ENCODE peak calls at places on chromosomes 7 and 10, in eight cellular contexts. I is fibroblast of pulmonary artery, L is fibroblast of mammary gland, R is lower lobe of right lung, E is tibial artery, U is heart left ventricle, Q is AG04449, D is tibial nerve. G is an unnamed sample.

GRCh38 chr7:73423519-73424485 is 9.8 kb upstream of the FZD9 start:
- DNase-seq in I (no peak), L (no peak), R (no peak), E (no peak), U (no peak), Q (no peak), D (no peak), G (no peak)

GRCh38 chr7:16299853-16300252 is 121.5 kb downstream of the CRPPA start:
- DNase-seq in I (no peak), L (no peak), R (no peak), E (no peak), U (no peak), Q (no peak), D (no peak), G (peak)

GRCh38 chr7:55827577-55827976 is 35.0 kb downstream of the SEPTIN14 start:
- DNase-seq in I (no peak), L (no peak), R (no peak), E (no peak), U (no peak), Q (no peak), D (no peak), G (no peak)

GRCh38 chr10:106410331-106410730 is 754.2 kb downstream of the SORCS1 start:
- DNase-seq in I (no peak), L (peak), R (no peak), E (no peak), U (no peak), Q (no peak), D (no peak), G (no peak)

GRCh38 chr7:43669286-43670081 is 59.8 kb downstream of the COA1 start:
- DNase-seq in I (no peak), L (peak), R (no peak), E (no peak), U (no peak), Q (no peak), D (no peak), G (no peak)

GRCh38 chr10:102065561-102066420 is 642 bp downstream of the HPS6 start:
- DNase-seq in I (peak), L (no peak), R (peak), E (peak), U (peak), Q (no peak), D (no peak), G (no peak)

GRCh38 chr7:2037805-2038635 is 194.7 kb downstream of the MAD1L1 start:
- DNase-seq in I (peak), L (peak), R (peak), E (peak), U (peak), Q (no peak), D (no peak), G (no peak)

GRCh38 chr7:50530771-50531170 is 34.4 kb downstream of the DDC start:
- DNase-seq in I (no peak), L (no peak), R (no peak), E (no peak), U (no peak), Q (no peak), D (no peak), G (no peak)

GRCh38 chr10:51377070-51377931 is 303.0 kb downstream of the PRKG1 start:
- DNase-seq in I (no peak), L (no peak), R (no peak), E (no peak), U (no peak), Q (no peak), D (no peak), G (no peak)

GRCh38 chr7:114081606-114082425 is 163.0 kb upstream of the PPP1R3A start:
- DNase-seq in I (peak), L (peak), R (no peak), E (no peak), U (no peak), Q (peak), D (no peak), G (no peak)

GRCh38 chr7:143396625-143397556 is 11.8 kb downstream of the EPHA1 start:
- DNase-seq in I (no peak), L (no peak), R (peak), E (peak), U (peak), Q (no peak), D (no peak), G (no peak)

GRCh38 chr10:114346176-114347031 is 57.9 kb downstream of the AFAP1L2 start:
- DNase-seq in I (no peak), L (no peak), R (no peak), E (no peak), U (no peak), Q (no peak), D (no peak), G (no peak)

GRCh38 chr7:101201695-101202602 is 1.1 kb upstream of the MOGAT3 start:
- DNase-seq in I (no peak), L (no peak), R (no peak), E (no peak), U (no peak), Q (no peak), D (no peak), G (no peak)

GRCh38 chr7:44733708-44734481 is 14.8 kb upstream of the ZMIZ2 start:
- DNase-seq in I (peak), L (peak), R (no peak), E (no peak), U (no peak), Q (no peak), D (no peak), G (no peak)

GRCh38 chr7:68258569-68258968 is 1261.9 kb downstream of the TYW1 start:
- DNase-seq in I (no peak), L (no peak), R (no peak), E (no peak), U (no peak), Q (no peak), D (no peak), G (no peak)

GRCh38 chr10:60235001-60235400 is 154.7 kb downstream of the ANK3 start:
- DNase-seq in I (peak), L (peak), R (no peak), E (no peak), U (peak), Q (no peak), D (no peak), G (peak)

GRCh38 chr10:59606551-59606961 is 103.1 kb downstream of the SLC16A9 start:
- DNase-seq in I (peak), L (peak), R (no peak), E (no peak), U (no peak), Q (no peak), D (no peak), G (no peak)

GRCh38 chr7:128974241-128974934 is 36.7 kb downstream of the IRF5 start:
- DNase-seq in I (peak), L (peak), R (no peak), E (no peak), U (no peak), Q (no peak), D (no peak), G (no peak)

GRCh38 chr7:73703985-73704639 is 15.4 kb downstream of the STX1A start:
- DNase-seq in I (peak), L (peak), R (peak), E (no peak), U (peak), Q (no peak), D (peak), G (no peak)

GRCh38 chr7:158821173-158822021 is 7.9 kb downstream of the ESYT2 start:
- DNase-seq in I (peak), L (peak), R (no peak), E (no peak), U (no peak), Q (no peak), D (no peak), G (no peak)

GRCh38 chr7:30436518-30436917 is 42.1 kb downstream of the NOD1 start:
- DNase-seq in I (no peak), L (no peak), R (no peak), E (no peak), U (no peak), Q (no peak), D (no peak), G (no peak)

GRCh38 chr7:155804431-155804831 is 7.8 kb downstream of the SHH start:
- DNase-seq in I (no peak), L (no peak), R (no peak), E (no peak), U (no peak), Q (no peak), D (no peak), G (no peak)

GRCh38 chr7:36021367-36021766 is 131.7 kb upstream of the EEPD1 start:
- DNase-seq in I (peak), L (peak), R (no peak), E (no peak), U (no peak), Q (no peak), D (no peak), G (no peak)

GRCh38 chr7:2607122-2607912 is 24.5 kb upstream of the TTYH3 start:
- DNase-seq in I (peak), L (no peak), R (no peak), E (peak), U (peak), Q (no peak), D (no peak), G (no peak)

GRCh38 chr7:27714831-27715444 is 25.0 kb upstream of the TAX1BP1 start:
- DNase-seq in I (peak), L (peak), R (no peak), E (no peak), U (no peak), Q (no peak), D (no peak), G (no peak)

GRCh38 chr10:77398558-77398957 is 239.1 kb downstream of the KCNMA1 start:
- DNase-seq in I (no peak), L (no peak), R (no peak), E (no peak), U (no peak), Q (no peak), D (no peak), G (peak)

GRCh38 chr10:6033954-6034353 is 28.2 kb downstream of the IL2RA start:
- DNase-seq in I (no peak), L (peak), R (no peak), E (no peak), U (no peak), Q (no peak), D (no peak), G (no peak)

GRCh38 chr10:20228748-20229147 is 412.5 kb downstream of the PLXDC2 start:
- DNase-seq in I (no peak), L (no peak), R (no peak), E (no peak), U (no peak), Q (no peak), D (no peak), G (no peak)

GRCh38 chr7:158103378-158103777 is 484.2 kb downstream of the PTPRN2 start:
- DNase-seq in I (no peak), L (no peak), R (no peak), E (no peak), U (peak), Q (no peak), D (no peak), G (no peak)

GRCh38 chr7:158285383-158285770 is 302.2 kb downstream of the PTPRN2 start:
- DNase-seq in I (no peak), L (no peak), R (no peak), E (peak), U (no peak), Q (no peak), D (no peak), G (no peak)

GRCh38 chr10:119538632-119539358 is 3.7 kb downstream of the RGS10 start:
- DNase-seq in I (no peak), L (peak), R (no peak), E (no peak), U (no peak), Q (no peak), D (no peak), G (peak)

GRCh38 chr7:149670288-149670687 is 103.1 kb downstream of the ZNF467 start:
- DNase-seq in I (peak), L (peak), R (no peak), E (no peak), U (peak), Q (no peak), D (no peak), G (peak)

GRCh38 chr7:5494683-5495561 is 71.3 kb upstream of the TNRC18 start:
- DNase-seq in I (peak), L (peak), R (peak), E (peak), U (peak), Q (no peak), D (no peak), G (no peak)

GRCh38 chr7:127840552-127840951 is 188.6 kb downstream of the SND1 start:
- DNase-seq in I (no peak), L (no peak), R (no peak), E (no peak), U (no peak), Q (no peak), D (no peak), G (no peak)

GRCh38 chr7:127844165-127844564 is 187.1 kb downstream of the LRRC4 start:
- DNase-seq in I (no peak), L (no peak), R (no peak), E (no peak), U (no peak), Q (no peak), D (no peak), G (no peak)

GRCh38 chr7:127835679-127836078 is 183.7 kb downstream of the SND1 start:
- DNase-seq in I (no peak), L (no peak), R (no peak), E (no peak), U (no peak), Q (no peak), D (no peak), G (no peak)

GRCh38 chr7:127833641-127834040 is 181.6 kb downstream of the SND1 start:
- DNase-seq in I (peak), L (peak), R (no peak), E (no peak), U (no peak), Q (no peak), D (no peak), G (no peak)

GRCh38 chr7:127838816-127839415 is 186.9 kb downstream of the SND1 start:
- DNase-seq in I (peak), L (peak), R (no peak), E (no peak), U (no peak), Q (no peak), D (no peak), G (no peak)
- H3K4me3 ChIP-seq in I (no peak), L (no peak), R (peak), E (no peak), U (peak), Q (no peak), D (no peak), G (no peak)

GRCh38 chr7:151705744-151706567 is 171.0 kb downstream of the PRKAG2 start:
- DNase-seq in I (peak), L (peak), R (peak), E (no peak), U (no peak), Q (no peak), D (no peak), G (no peak)
- TF ChIP-seq CTCF in I (peak), L (peak), R (peak), E (peak), U (no peak), Q (peak), D (peak), G (peak)

DNA sequence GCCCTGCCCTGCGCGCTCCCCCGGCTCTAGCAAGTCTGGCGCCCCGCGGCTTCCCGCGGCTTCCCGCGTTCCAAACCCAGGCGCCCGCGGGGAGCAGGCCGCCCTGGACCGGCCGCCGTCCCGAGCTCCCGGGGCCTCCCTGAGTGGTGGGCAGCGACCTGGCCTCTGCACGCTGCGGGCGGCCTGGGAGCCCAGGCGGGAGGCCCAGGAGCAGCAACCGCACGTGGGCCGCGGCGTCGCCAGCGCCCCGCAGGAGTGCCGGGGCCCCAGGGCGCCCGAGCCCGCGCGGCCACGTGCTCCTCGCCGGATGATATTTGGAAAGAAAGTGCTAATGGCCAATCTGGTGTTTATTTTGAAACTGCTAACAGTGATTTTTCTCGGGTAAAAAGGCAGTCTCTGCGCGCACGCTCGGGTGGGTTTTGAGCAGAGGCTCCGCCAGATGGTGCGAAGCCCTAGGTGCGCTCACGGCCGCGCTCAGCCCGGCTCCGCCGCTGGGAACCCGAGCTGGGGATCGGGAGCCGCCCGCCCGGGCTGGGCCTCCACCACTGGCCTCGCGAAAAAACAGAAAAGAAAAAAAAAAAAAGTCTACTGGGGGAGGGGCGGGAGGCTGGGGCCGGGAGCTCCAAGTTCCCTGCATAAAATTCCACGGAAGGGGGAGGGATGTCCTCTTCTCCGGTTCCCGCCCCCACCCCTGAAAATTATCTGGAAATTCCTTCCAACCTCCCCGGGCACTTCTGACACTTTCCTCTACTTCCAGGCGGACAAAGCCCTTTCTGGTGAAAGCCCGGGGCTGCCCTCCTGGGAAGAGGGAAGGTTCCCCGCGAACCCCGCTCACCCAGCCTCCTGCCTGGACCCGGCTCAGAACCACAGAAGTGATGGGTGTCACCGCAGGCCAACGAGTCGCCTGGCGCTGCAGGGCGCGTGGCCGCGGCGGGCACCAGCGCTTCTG is 4.3 kb downstream of the EBF3 start:
- DNase-seq in I (peak), L (no peak), R (peak), E (peak), U (peak), Q (no peak), D (no peak), G (no peak)
- H3K4me3 ChIP-seq in I (peak), L (peak), R (no peak), E (peak), U (peak), Q (no peak), D (peak), G (no peak)

GRCh38 chr10:96626795-96627194 is 40.0 kb upstream of the TM9SF3 start:
- DNase-seq in I (no peak), L (no peak), R (no peak), E (no peak), U (no peak), Q (no peak), D (no peak), G (no peak)
- TF ChIP-seq CTCF in I (no peak), L (peak), R (no peak), E (no peak), U (no peak), Q (no peak), D (no peak), G (peak)